ENCODE peak calls at places on chromosome 17, in four cellular contexts. P is PC-3, V is GM23248, O is HCT116. B is an unnamed sample. For H3K79me2, the result is how much of the 10 kb centered on the place peaks cover.

GRCh38 chr17:46774108-46774737 is 44.3 kb downstream of the WNT3 start:
- DNase-seq in P (no peak), V (peak), O (no peak), B (no peak)

GRCh38 chr17:28573521-28573920 is 2.2 kb upstream of the PIGS start:
- DNase-seq in P (no peak), V (no peak), O (no peak), B (no peak)

GRCh38 chr17:63986842-63987615 is 11.1 kb upstream of the PRR29 start:
- DNase-seq in P (no peak), V (no peak), O (no peak), B (no peak)

GRCh38 chr17:68701046-68701445 is 99.9 kb upstream of the FAM20A start:
- DNase-seq in P (no peak), V (peak), O (no peak), B (no peak)

GRCh38 chr17:51508048-51508447 is 247.7 kb downstream of the UTP18 start:
- DNase-seq in P (no peak), V (no peak), O (no peak), B (no peak)

GRCh38 chr17:76539631-76540271 is at the start of gene PRCD:
- DNase-seq in P (peak), V (no peak), O (no peak), B (peak)

GRCh38 chr17:74446551-74447500 is 14.9 kb downstream of the GPRC5C start:
- DNase-seq in P (no peak), V (peak), O (no peak), B (no peak)

GRCh38 chr17:50148226-50149098 is 2.0 kb downstream of the PPP1R9B start:
- DNase-seq in P (peak), V (peak), O (no peak), B (peak)

GRCh38 chr17:16351831-16352230 is 1.4 kb downstream of the CENPV start:
- DNase-seq in P (no peak), V (peak), O (no peak), B (no peak)

GRCh38 chr17:79020631-79021301 is 3.2 kb upstream of the C1QTNF1 start:
- DNase-seq in P (peak), V (peak), O (no peak), B (no peak)

DNA sequence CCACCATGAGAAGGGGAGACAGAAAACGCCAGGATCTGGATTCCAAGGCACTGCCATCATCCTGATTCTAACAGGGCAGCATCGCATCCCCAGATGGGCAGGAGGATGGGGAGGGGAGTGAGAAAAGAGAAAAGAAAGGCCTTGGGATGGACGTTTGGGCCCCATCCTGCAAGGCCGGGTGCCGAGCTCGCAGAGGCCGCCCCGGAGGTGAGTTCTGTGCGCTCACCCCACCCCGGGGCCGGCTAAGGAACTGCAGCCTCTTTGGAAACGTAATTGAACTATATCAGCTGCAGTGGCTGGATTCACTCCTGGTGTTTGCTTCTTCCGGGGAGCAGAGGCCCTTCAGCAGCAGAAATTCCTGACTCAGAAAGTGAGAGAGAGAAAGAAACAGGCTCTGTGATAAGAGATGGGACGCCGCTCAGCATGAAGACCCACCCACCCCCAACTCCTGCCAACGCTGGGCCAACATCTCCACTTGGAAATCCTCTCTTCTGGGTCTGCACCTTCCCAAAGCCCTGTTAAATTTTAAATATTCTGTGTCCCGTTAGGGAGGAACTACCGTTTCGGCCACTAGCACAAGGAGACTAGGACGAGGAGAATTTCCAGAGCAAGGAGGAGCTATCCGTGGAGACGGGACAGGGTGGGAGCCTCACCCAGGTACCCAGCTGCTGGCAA is 8.5 kb upstream of the SSTR2 start:
- DNase-seq in P (peak), V (peak), O (peak), B (peak)
- TF ChIP-seq EZH2phosphoT487 in P (no peak), V (no peak), O (no peak), B (no peak)

GRCh38 chr17:17845046-17845775 is 8.4 kb upstream of the SREBF1 start:
- DNase-seq in P (no peak), V (no peak), O (no peak), B (no peak)
- H3K79me2 ChIP-seq in P (under half), V (under half), O (under half), B (under half)

DNA sequence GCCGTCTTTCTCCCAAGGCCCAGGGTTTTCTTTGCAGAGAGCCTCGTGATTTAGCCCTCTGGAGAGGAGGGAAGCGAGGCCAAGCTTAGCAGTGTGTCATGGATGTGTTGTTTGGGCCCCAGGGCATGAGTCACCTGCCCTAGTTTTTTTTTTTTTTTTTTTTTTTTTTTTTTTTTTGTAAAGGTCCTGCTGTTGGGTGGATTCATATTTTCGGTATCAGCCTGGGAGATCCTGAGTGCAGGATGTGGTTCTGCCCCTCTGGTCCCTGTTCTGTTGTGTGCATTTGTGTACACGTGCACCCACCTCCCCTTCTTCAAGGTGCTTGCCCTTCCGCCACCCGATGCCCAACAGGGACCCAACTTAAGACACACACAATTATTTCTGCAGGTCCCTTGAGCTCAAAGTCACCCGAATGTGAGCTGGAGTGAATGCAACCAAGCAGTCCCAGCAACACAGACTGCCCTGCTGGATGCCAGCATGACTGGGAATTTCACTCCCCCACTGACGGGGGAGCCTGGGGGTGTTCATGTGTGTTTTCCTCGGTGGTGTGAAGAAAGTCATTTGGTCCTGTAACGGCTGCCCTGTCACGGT is 265.8 kb upstream of the TNRC6C start:
- DNase-seq in P (peak), V (peak), O (no peak), B (no peak)
- TF ChIP-seq EZH2phosphoT487 in P (no peak), V (no peak), O (no peak), B (no peak)

DNA sequence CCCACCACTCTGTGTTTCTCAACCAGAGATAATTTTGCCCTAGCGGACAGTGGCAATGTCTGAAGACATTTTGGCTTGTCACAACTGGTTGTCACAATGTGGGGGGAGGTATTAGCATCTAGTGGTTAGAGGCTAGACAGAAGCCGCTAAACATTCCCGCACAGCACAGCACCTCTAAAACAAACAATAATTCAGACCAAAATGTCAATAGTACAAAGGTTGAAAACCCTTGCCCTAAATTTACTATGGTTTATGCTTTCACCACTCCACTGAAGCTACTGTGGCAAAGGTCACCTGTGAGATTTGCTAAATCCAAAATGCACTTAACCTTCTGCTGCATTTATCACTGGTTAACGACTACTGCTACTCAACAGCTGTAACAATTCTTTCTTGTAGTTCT is 14.1 kb downstream of the NUP88 start:
- DNase-seq in P (no peak), V (no peak), O (no peak), B (no peak)
- H3K79me2 ChIP-seq in P (under half), V (under half), O (half or more), B (under half)